ENCODE peak calls at places on chromosomes 3 and 15, in six cellular contexts. A, E, V, O, Y and T are unnamed samples.

GRCh38 chr3:112437146-112438022 is 61.9 kb downstream of the BTLA start:
- DNase-seq in A (peak; percentile 58), E (no peak), V (peak; percentile 19), O (no peak), Y (no peak), T (no peak)

GRCh38 chr3:157125101-157125500 is 34.8 kb downstream of the CCNL1 start:
- DNase-seq in A (no peak), E (no peak), V (no peak), O (no peak), Y (no peak), T (no peak)

GRCh38 chr3:65787340-65787739 is 251.4 kb downstream of the MAGI1 start:
- DNase-seq in A (no peak), E (no peak), V (no peak), O (no peak), Y (no peak), T (no peak)

GRCh38 chr3:158731525-158731924 is 732 bp downstream of the RARRES1 start:
- DNase-seq in A (no peak), E (no peak), V (no peak), O (no peak), Y (no peak), T (no peak)

GRCh38 chr15:79006071-79006470 is 61.2 kb upstream of the CTSH start:
- DNase-seq in A (no peak), E (no peak), V (no peak), O (peak; percentile 34), Y (no peak), T (no peak)

GRCh38 chr15:45185069-45185779 is 2.5 kb downstream of the SHF start:
- DNase-seq in A (no peak), E (no peak), V (no peak), O (no peak), Y (no peak), T (no peak)

GRCh38 chr3:185250247-185250646 is 3.6 kb downstream of the EHHADH start:
- DNase-seq in A (peak; percentile 4), E (no peak), V (no peak), O (no peak), Y (no peak), T (no peak)

GRCh38 chr3:171704002-171704401 is 106.3 kb downstream of the PLD1 start:
- DNase-seq in A (peak; percentile 37), E (no peak), V (peak; percentile 28), O (no peak), Y (no peak), T (no peak)

GRCh38 chr15:52733078-52733477 is 53.9 kb upstream of the ATOSA start:
- DNase-seq in A (no peak), E (no peak), V (no peak), O (no peak), Y (no peak), T (no peak)

GRCh38 chr15:61227269-61228024 is 1.7 kb downstream of the RORA start:
- DNase-seq in A (peak; percentile 50), E (peak; percentile 15), V (no peak), O (peak; percentile 76), Y (peak; percentile 43), T (no peak)

GRCh38 chr15:87207945-87208580 is 1048.5 kb downstream of the NTRK3 start:
- DNase-seq in A (peak; percentile 25), E (no peak), V (no peak), O (no peak), Y (no peak), T (no peak)

GRCh38 chr15:75625542-75626347 is at the start of gene SNUPN:
- DNase-seq in A (peak; percentile 86), E (peak; percentile 96), V (peak; percentile 90), O (peak; percentile 98), Y (peak; percentile 94), T (peak; percentile 78)

GRCh38 chr3:116340680-116341216 is 104.5 kb downstream of the LSAMP start:
- DNase-seq in A (peak; percentile 56), E (no peak), V (no peak), O (no peak), Y (no peak), T (no peak)

GRCh38 chr3:184361932-184362667 is 590 bp downstream of the POLR2H start:
- DNase-seq in A (peak; percentile 38), E (peak; percentile 59), V (peak; percentile 63), O (peak; percentile 90), Y (peak; percentile 83), T (peak; percentile 15)

GRCh38 chr3:190496859-190497258 is 17.0 kb upstream of the IL1RAP start:
- DNase-seq in A (no peak), E (no peak), V (no peak), O (no peak), Y (no peak), T (no peak)

GRCh38 chr3:146160233-146160963 is 586 bp downstream of the PLOD2 start:
- DNase-seq in A (peak; percentile 79), E (peak; percentile 76), V (peak; percentile 57), O (no peak), Y (peak; percentile 62), T (no peak)

GRCh38 chr15:68286256-68286655 is 8.7 kb downstream of the FEM1B start:
- DNase-seq in A (no peak), E (no peak), V (no peak), O (no peak), Y (no peak), T (no peak)

GRCh38 chr3:66693461-66693912 is 192.7 kb upstream of the LRIG1 start:
- DNase-seq in A (peak; percentile 43), E (peak; percentile 6), V (no peak), O (no peak), Y (peak; percentile 82), T (no peak)

GRCh38 chr3:99114565-99115291 is 213.2 kb upstream of the DCBLD2 start:
- DNase-seq in A (peak; percentile 69), E (no peak), V (peak; percentile 49), O (no peak), Y (no peak), T (no peak)

GRCh38 chr3:86985427-86985826 is 5.5 kb downstream of the VGLL3 start:
- DNase-seq in A (no peak), E (no peak), V (no peak), O (no peak), Y (no peak), T (no peak)

GRCh38 chr15:101388046-101388445 is 93.0 kb upstream of the SNRPA1 start:
- DNase-seq in A (no peak), E (no peak), V (no peak), O (no peak), Y (no peak), T (no peak)

GRCh38 chr3:152331018-152331541 is 62.4 kb downstream of the MBNL1 start:
- DNase-seq in A (peak; percentile 93), E (peak; percentile 62), V (peak; percentile 65), O (no peak), Y (no peak), T (no peak)

GRCh38 chr15:52445553-52445952 is 83.1 kb downstream of the MYO5A start:
- DNase-seq in A (no peak), E (no peak), V (no peak), O (no peak), Y (no peak), T (no peak)

GRCh38 chr3:78707616-78708015 is 1060.2 kb downstream of the ROBO1 start:
- DNase-seq in A (no peak), E (no peak), V (no peak), O (no peak), Y (no peak), T (no peak)

GRCh38 chr15:49625460-49626036 is 4.7 kb downstream of the DTWD1 start:
- DNase-seq in A (no peak), E (no peak), V (no peak), O (no peak), Y (no peak), T (no peak)

GRCh38 chr3:16070707-16071106 is 103.8 kb upstream of the GALNT15 start:
- DNase-seq in A (no peak), E (no peak), V (no peak), O (no peak), Y (no peak), T (no peak)

DNA sequence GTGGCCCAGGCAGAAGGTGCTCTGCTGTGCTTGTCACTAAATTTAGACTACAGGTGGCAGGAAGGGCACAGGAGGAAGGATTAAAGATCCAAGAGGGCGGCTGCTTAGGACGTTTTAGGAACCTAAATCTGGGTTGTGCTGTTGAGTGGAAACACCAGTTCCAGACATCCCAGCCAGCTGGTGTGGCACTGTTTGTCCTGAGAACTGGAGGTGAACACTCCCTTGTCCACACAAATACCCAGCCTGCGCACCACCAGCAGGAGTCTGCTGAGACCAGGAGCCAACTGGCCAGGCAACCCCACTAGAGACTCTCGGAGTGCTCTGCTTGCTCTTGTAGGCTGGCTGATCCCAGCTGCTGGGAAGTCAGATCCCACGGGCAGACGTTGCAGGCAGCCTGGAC is 30.3 kb upstream of the UACA start:
- DNase-seq in A (no peak), E (no peak), V (no peak), O (no peak), Y (no peak), T (no peak)
- H3K27ac ChIP-seq in A (peak overlapping the region; percentile 94), E (no peak overlapping the region), V (no peak overlapping the region), O (no peak overlapping the region), Y (no peak overlapping the region), T (no peak overlapping the region)

DNA sequence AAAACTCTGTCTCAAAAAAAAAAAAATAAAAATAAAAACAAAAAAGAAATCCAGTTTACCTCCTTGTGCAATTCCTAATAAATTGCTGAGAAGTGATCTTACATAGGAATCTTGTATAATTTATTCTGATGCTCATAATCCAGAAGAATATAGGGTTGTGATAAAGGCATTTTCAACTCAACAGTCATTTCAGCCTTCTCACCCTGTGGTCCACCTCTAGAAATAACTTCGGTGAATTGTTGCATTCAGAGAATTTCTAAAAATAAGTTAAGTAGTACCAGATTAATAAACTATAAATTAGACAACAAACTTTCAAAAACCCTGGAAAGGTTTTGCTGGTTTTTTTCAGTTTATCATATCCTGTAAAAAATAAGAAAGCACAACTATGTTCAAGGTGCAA is 20.2 kb downstream of the RAF1 start:
- DNase-seq in A (no peak), E (no peak), V (no peak), O (no peak), Y (no peak), T (no peak)
- H3K27ac ChIP-seq in A (peak overlapping the region; percentile 78), E (no peak overlapping the region), V (no peak overlapping the region), O (no peak overlapping the region), Y (no peak overlapping the region), T (no peak overlapping the region)

GRCh38 chr3:130838898-130839572 is 54.8 kb upstream of the ATP2C1 start:
- DNase-seq in A (no peak), E (no peak), V (no peak), O (no peak), Y (no peak), T (no peak)
- H3K27ac ChIP-seq in A (no peak overlapping the region), E (no peak overlapping the region), V (no peak overlapping the region), O (peak overlapping the region; percentile 41), Y (peak overlapping the region; percentile 9), T (no peak overlapping the region)

DNA sequence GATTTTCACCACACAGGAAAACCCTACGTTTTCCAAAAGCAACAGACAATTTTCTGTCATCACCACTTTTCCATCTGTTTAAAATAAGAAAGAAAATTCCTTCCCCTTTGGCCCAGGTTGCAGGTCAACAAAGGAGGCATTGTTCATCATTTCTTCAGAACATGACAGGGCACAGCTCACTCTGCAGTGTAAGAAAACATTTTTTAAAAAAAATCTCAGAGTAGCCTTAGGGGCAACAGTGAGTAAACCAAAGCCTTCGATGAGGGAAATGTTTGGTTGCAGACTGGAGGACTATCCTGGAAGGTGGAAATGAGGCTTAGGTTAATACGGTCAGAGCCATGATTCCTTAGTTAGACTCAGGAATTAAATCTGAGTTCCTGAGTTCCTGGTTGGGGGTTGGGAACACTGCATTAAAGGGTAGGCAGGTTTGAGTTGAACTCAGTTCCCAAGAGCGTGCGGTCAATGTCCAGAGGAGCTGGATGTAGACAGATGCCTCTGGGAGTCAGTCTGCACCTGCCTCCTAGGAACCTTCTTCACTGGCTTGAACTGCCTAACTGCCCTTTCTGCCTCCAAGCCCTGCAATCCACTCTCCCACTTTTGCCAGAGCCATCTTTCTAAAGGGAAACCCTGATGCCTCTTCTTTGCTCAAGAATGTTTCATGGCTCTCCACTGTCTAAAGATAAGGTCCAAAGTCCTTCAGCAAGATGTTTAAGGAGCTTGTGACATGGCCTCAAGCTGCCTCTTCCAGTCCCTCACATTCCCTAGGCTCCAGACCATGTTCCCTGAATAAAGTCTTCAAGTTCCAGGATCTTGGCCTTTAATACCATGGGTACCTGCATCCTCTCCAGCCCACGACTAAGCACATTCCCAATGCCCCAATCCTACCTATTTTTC is 3.2 kb upstream of the HES1 start:
- DNase-seq in A (no peak), E (no peak), V (no peak), O (no peak), Y (no peak), T (no peak)
- H3K27ac ChIP-seq in A (no peak overlapping the region), E (no peak overlapping the region), V (no peak overlapping the region), O (no peak overlapping the region), Y (peak overlapping the region; percentile 96), T (no peak overlapping the region)